ENCODE peak calls at places on chromosomes 11 and 22, in ten cellular contexts. One of them, this sample, is unnamed. For H3K4me1, the result is how much of the 10 kb centered on the place peaks cover.

GRCh38 chr11:135008001-135008405 is 596.0 kb upstream of the B3GAT1 start:
- DNase-seq in transverse colon: no peak
- DNase-seq in CD4-positive, CD25-positive, alpha-beta regulatory T cell: no peak
- DNase-seq in thoracic aorta: no peak
- DNase-seq in heart right ventricle: no peak
- DNase-seq in NT2/D1: no peak
- DNase-seq in DND-41: no peak
- DNase-seq in A673: no peak
- DNase-seq in hepatocyte: peak
- DNase-seq in stomach: no peak
- DNase-seq in this sample: no peak

GRCh38 chr22:42626951-42627625 is 12.4 kb upstream of the POLDIP3 start:
- DNase-seq in hepatocyte: no peak
- DNase-seq in thoracic aorta: no peak
- DNase-seq in transverse colon: no peak
- DNase-seq in heart right ventricle: no peak
- DNase-seq in NT2/D1: no peak
- DNase-seq in stomach: no peak
- DNase-seq in DND-41: no peak
- DNase-seq in CD4-positive, CD25-positive, alpha-beta regulatory T cell: no peak
- DNase-seq in A673: no peak
- DNase-seq in this sample: no peak

GRCh38 chr22:27752771-27753170 is 48.8 kb downstream of the MN1 start:
- DNase-seq in thoracic aorta: peak
- DNase-seq in CD4-positive, CD25-positive, alpha-beta regulatory T cell: no peak
- DNase-seq in stomach: peak
- DNase-seq in DND-41: no peak
- DNase-seq in hepatocyte: peak
- DNase-seq in heart right ventricle: peak
- DNase-seq in NT2/D1: no peak
- DNase-seq in A673: no peak
- DNase-seq in transverse colon: no peak
- DNase-seq in this sample: no peak

GRCh38 chr11:113553235-113553634 is 78.0 kb upstream of the DRD2 start:
- DNase-seq in hepatocyte: peak
- DNase-seq in heart right ventricle: no peak
- DNase-seq in A673: peak
- DNase-seq in transverse colon: no peak
- DNase-seq in stomach: no peak
- DNase-seq in CD4-positive, CD25-positive, alpha-beta regulatory T cell: no peak
- DNase-seq in DND-41: no peak
- DNase-seq in thoracic aorta: no peak
- DNase-seq in NT2/D1: peak
- DNase-seq in this sample: no peak

GRCh38 chr22:47591709-47592108 is 829.3 kb downstream of the TBC1D22A start:
- DNase-seq in stomach: peak
- DNase-seq in transverse colon: no peak
- DNase-seq in thoracic aorta: no peak
- DNase-seq in hepatocyte: no peak
- DNase-seq in CD4-positive, CD25-positive, alpha-beta regulatory T cell: no peak
- DNase-seq in A673: no peak
- DNase-seq in NT2/D1: no peak
- DNase-seq in heart right ventricle: no peak
- DNase-seq in DND-41: no peak
- DNase-seq in this sample: no peak

GRCh38 chr22:42891008-42891407 is 33.9 kb upstream of the ARFGAP3 start:
- DNase-seq in stomach: no peak
- DNase-seq in CD4-positive, CD25-positive, alpha-beta regulatory T cell: no peak
- DNase-seq in heart right ventricle: no peak
- DNase-seq in DND-41: no peak
- DNase-seq in thoracic aorta: no peak
- DNase-seq in NT2/D1: no peak
- DNase-seq in hepatocyte: no peak
- DNase-seq in transverse colon: no peak
- DNase-seq in A673: no peak
- DNase-seq in this sample: no peak

GRCh38 chr22:19971276-19972124 is 29.9 kb upstream of the TXNRD2 start:
- DNase-seq in hepatocyte: no peak
- DNase-seq in stomach: peak
- DNase-seq in NT2/D1: no peak
- DNase-seq in A673: no peak
- DNase-seq in heart right ventricle: no peak
- DNase-seq in transverse colon: no peak
- DNase-seq in DND-41: no peak
- DNase-seq in thoracic aorta: no peak
- DNase-seq in CD4-positive, CD25-positive, alpha-beta regulatory T cell: no peak
- DNase-seq in this sample: no peak

GRCh38 chr22:20264614-20265452 is 3.3 kb downstream of the RTN4R start:
- DNase-seq in NT2/D1: no peak
- DNase-seq in DND-41: no peak
- DNase-seq in hepatocyte: no peak
- DNase-seq in CD4-positive, CD25-positive, alpha-beta regulatory T cell: no peak
- DNase-seq in thoracic aorta: no peak
- DNase-seq in A673: no peak
- DNase-seq in stomach: no peak
- DNase-seq in transverse colon: no peak
- DNase-seq in heart right ventricle: no peak
- DNase-seq in this sample: no peak

GRCh38 chr11:86134580-86135318 is 65.9 kb upstream of the PICALM start:
- DNase-seq in thoracic aorta: no peak
- DNase-seq in hepatocyte: peak
- DNase-seq in NT2/D1: no peak
- DNase-seq in A673: no peak
- DNase-seq in CD4-positive, CD25-positive, alpha-beta regulatory T cell: no peak
- DNase-seq in transverse colon: no peak
- DNase-seq in DND-41: no peak
- DNase-seq in heart right ventricle: no peak
- DNase-seq in stomach: no peak
- DNase-seq in this sample: no peak

GRCh38 chr11:70415642-70416395 is 17.5 kb downstream of the CTTN start:
- DNase-seq in DND-41: no peak
- DNase-seq in hepatocyte: no peak
- DNase-seq in stomach: no peak
- DNase-seq in A673: no peak
- DNase-seq in thoracic aorta: no peak
- DNase-seq in NT2/D1: no peak
- DNase-seq in transverse colon: no peak
- DNase-seq in heart right ventricle: no peak
- DNase-seq in CD4-positive, CD25-positive, alpha-beta regulatory T cell: no peak
- DNase-seq in this sample: no peak

GRCh38 chr11:27414644-27415043 is 51.6 kb upstream of the CCDC34 start:
- DNase-seq in hepatocyte: no peak
- DNase-seq in A673: no peak
- DNase-seq in stomach: no peak
- DNase-seq in CD4-positive, CD25-positive, alpha-beta regulatory T cell: no peak
- DNase-seq in heart right ventricle: no peak
- DNase-seq in transverse colon: no peak
- DNase-seq in thoracic aorta: no peak
- DNase-seq in DND-41: no peak
- DNase-seq in NT2/D1: no peak
- DNase-seq in this sample: no peak

GRCh38 chr22:30782613-30783012 is 87.9 kb downstream of the OSBP2 start:
- DNase-seq in heart right ventricle: no peak
- DNase-seq in DND-41: no peak
- DNase-seq in hepatocyte: peak
- DNase-seq in stomach: no peak
- DNase-seq in CD4-positive, CD25-positive, alpha-beta regulatory T cell: no peak
- DNase-seq in transverse colon: no peak
- DNase-seq in A673: no peak
- DNase-seq in NT2/D1: no peak
- DNase-seq in thoracic aorta: no peak
- DNase-seq in this sample: no peak

GRCh38 chr22:19287076-19287724 is 4.3 kb downstream of the CLTCL1 start:
- DNase-seq in CD4-positive, CD25-positive, alpha-beta regulatory T cell: no peak
- DNase-seq in hepatocyte: no peak
- DNase-seq in NT2/D1: no peak
- DNase-seq in DND-41: no peak
- DNase-seq in A673: no peak
- DNase-seq in transverse colon: no peak
- DNase-seq in thoracic aorta: no peak
- DNase-seq in stomach: no peak
- DNase-seq in heart right ventricle: no peak
- DNase-seq in this sample: no peak

GRCh38 chr11:67561971-67562560 is 21.5 kb upstream of the GSTP1 start:
- DNase-seq in NT2/D1: no peak
- DNase-seq in DND-41: no peak
- DNase-seq in hepatocyte: no peak
- DNase-seq in heart right ventricle: no peak
- DNase-seq in transverse colon: no peak
- DNase-seq in CD4-positive, CD25-positive, alpha-beta regulatory T cell: no peak
- DNase-seq in stomach: no peak
- DNase-seq in thoracic aorta: no peak
- DNase-seq in A673: no peak
- DNase-seq in this sample: no peak
- H3K4me3 ChIP-seq in NT2/D1: no peak
- H3K4me3 ChIP-seq in DND-41: no peak
- H3K4me3 ChIP-seq in hepatocyte: no peak
- H3K4me3 ChIP-seq in heart right ventricle: no peak
- H3K4me3 ChIP-seq in transverse colon: no peak
- H3K4me3 ChIP-seq in CD4-positive, CD25-positive, alpha-beta regulatory T cell: no peak
- H3K4me3 ChIP-seq in stomach: no peak
- H3K4me3 ChIP-seq in thoracic aorta: no peak
- H3K4me3 ChIP-seq in A673: no peak
- H3K4me3 ChIP-seq in this sample: no peak

GRCh38 chr22:31952094-31952401 is 7.7 kb downstream of the YWHAH start:
- DNase-seq in stomach: no peak
- DNase-seq in hepatocyte: no peak
- DNase-seq in DND-41: no peak
- DNase-seq in transverse colon: no peak
- DNase-seq in heart right ventricle: no peak
- DNase-seq in NT2/D1: no peak
- DNase-seq in CD4-positive, CD25-positive, alpha-beta regulatory T cell: no peak
- DNase-seq in thoracic aorta: no peak
- DNase-seq in A673: no peak
- DNase-seq in this sample: no peak

GRCh38 chr22:31951201-31952093 is 7.1 kb downstream of the YWHAH start:
- DNase-seq in CD4-positive, CD25-positive, alpha-beta regulatory T cell: no peak
- DNase-seq in A673: no peak
- DNase-seq in heart right ventricle: no peak
- DNase-seq in stomach: no peak
- DNase-seq in NT2/D1: no peak
- DNase-seq in transverse colon: no peak
- DNase-seq in DND-41: no peak
- DNase-seq in hepatocyte: no peak
- DNase-seq in thoracic aorta: no peak
- DNase-seq in this sample: no peak

GRCh38 chr22:31952459-31952858 is 8.1 kb downstream of the YWHAH start:
- DNase-seq in NT2/D1: no peak
- DNase-seq in hepatocyte: no peak
- DNase-seq in heart right ventricle: no peak
- DNase-seq in transverse colon: no peak
- DNase-seq in DND-41: no peak
- DNase-seq in stomach: no peak
- DNase-seq in thoracic aorta: no peak
- DNase-seq in CD4-positive, CD25-positive, alpha-beta regulatory T cell: no peak
- DNase-seq in A673: no peak
- DNase-seq in this sample: no peak

GRCh38 chr22:31948002-31948401 is 3.7 kb downstream of the YWHAH start:
- DNase-seq in CD4-positive, CD25-positive, alpha-beta regulatory T cell: no peak
- DNase-seq in DND-41: no peak
- DNase-seq in thoracic aorta: no peak
- DNase-seq in transverse colon: no peak
- DNase-seq in heart right ventricle: no peak
- DNase-seq in stomach: no peak
- DNase-seq in hepatocyte: no peak
- DNase-seq in NT2/D1: no peak
- DNase-seq in A673: no peak
- DNase-seq in this sample: no peak

GRCh38 chr22:31950226-31950625 is 5.9 kb downstream of the YWHAH start:
- DNase-seq in CD4-positive, CD25-positive, alpha-beta regulatory T cell: no peak
- DNase-seq in hepatocyte: no peak
- DNase-seq in A673: no peak
- DNase-seq in heart right ventricle: peak
- DNase-seq in stomach: no peak
- DNase-seq in thoracic aorta: no peak
- DNase-seq in transverse colon: no peak
- DNase-seq in DND-41: no peak
- DNase-seq in NT2/D1: no peak
- DNase-seq in this sample: no peak
- H3K4me1 ChIP-seq in CD4-positive, CD25-positive, alpha-beta regulatory T cell: half or more
- H3K4me1 ChIP-seq in hepatocyte: under half
- H3K4me1 ChIP-seq in A673: under half
- H3K4me1 ChIP-seq in heart right ventricle: under half
- H3K4me1 ChIP-seq in stomach: half or more
- H3K4me1 ChIP-seq in thoracic aorta: half or more
- H3K4me1 ChIP-seq in transverse colon: half or more
- H3K4me1 ChIP-seq in DND-41: under half
- H3K4me1 ChIP-seq in NT2/D1: under half
- H3K4me1 ChIP-seq in this sample: under half

DNA sequence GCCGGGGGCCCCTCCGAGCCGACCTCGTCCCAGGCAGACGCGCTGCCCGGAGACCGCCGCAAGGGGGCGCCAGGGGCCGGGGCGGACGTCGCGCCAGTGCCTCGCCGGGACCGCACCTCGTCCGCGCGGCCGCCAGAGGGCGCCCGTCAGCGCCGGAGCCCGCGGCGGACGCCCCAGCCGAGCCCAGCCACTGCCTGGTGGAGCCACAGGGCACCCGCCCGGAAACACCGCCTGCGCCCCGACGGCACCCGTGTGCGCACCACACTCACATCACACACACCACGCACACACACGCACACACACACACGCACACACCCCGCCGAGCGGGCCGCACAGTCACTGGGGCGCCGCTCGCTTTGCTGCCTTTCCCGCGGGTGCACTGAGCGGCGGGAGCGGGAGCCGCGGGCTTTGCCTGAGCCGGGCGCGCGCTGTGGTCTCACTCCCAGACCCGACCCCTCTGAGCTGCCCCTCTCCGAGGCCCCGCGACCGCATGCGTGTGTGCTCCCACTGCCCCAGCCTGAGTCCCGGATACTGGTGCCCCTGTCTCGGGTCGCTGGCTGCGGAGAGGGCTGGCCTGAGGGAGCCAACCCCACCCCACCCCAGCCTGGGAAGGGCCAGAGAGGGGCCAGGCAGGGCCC is 449.3 kb downstream of the OPCML start:
- DNase-seq in CD4-positive, CD25-positive, alpha-beta regulatory T cell: peak
- DNase-seq in NT2/D1: no peak
- DNase-seq in transverse colon: peak
- DNase-seq in A673: peak
- DNase-seq in heart right ventricle: peak
- DNase-seq in DND-41: no peak
- DNase-seq in hepatocyte: peak
- DNase-seq in stomach: peak
- DNase-seq in thoracic aorta: no peak
- DNase-seq in this sample: no peak
- H3K4me3 ChIP-seq in CD4-positive, CD25-positive, alpha-beta regulatory T cell: no peak
- H3K4me3 ChIP-seq in NT2/D1: peak
- H3K4me3 ChIP-seq in transverse colon: peak
- H3K4me3 ChIP-seq in A673: peak
- H3K4me3 ChIP-seq in heart right ventricle: peak
- H3K4me3 ChIP-seq in DND-41: no peak
- H3K4me3 ChIP-seq in hepatocyte: peak
- H3K4me3 ChIP-seq in stomach: peak
- H3K4me3 ChIP-seq in thoracic aorta: peak
- H3K4me3 ChIP-seq in this sample: peak

GRCh38 chr11:1931791-1932480 is 12.4 kb downstream of the TNNT3 start:
- DNase-seq in NT2/D1: no peak
- DNase-seq in stomach: no peak
- DNase-seq in DND-41: no peak
- DNase-seq in CD4-positive, CD25-positive, alpha-beta regulatory T cell: no peak
- DNase-seq in hepatocyte: no peak
- DNase-seq in heart right ventricle: no peak
- DNase-seq in transverse colon: no peak
- DNase-seq in thoracic aorta: no peak
- DNase-seq in A673: no peak
- DNase-seq in this sample: no peak
- H3K4me1 ChIP-seq in NT2/D1: under half
- H3K4me1 ChIP-seq in stomach: under half
- H3K4me1 ChIP-seq in DND-41: under half
- H3K4me1 ChIP-seq in CD4-positive, CD25-positive, alpha-beta regulatory T cell: under half
- H3K4me1 ChIP-seq in hepatocyte: under half
- H3K4me1 ChIP-seq in heart right ventricle: under half
- H3K4me1 ChIP-seq in transverse colon: under half
- H3K4me1 ChIP-seq in thoracic aorta: under half
- H3K4me1 ChIP-seq in A673: under half
- H3K4me1 ChIP-seq in this sample: under half